ENCODE peak calls at places on chromosomes 2 and 18, in five cellular contexts. Q is nephron progenitor cell; O is stimulated activated CD4-positive, alpha-beta T cell treated with anti-CD3 and anti-CD28 coated beads, Interleukin-1b, Interleukin-23, amount 100 ng/mL, for 24 hours; D is NCI-H446 treated with DMSO at 0.1 percent for 48 hours; N is COR-L47. P is an unnamed sample.

GRCh38 chr2:133365117-133365516 is 203.1 kb downstream of the NCKAP5 start:
- DNase-seq in Q (no peak), O (no peak), D (no peak), N (no peak), P (no peak)

GRCh38 chr18:58255701-58256311 is 211.8 kb downstream of the NEDD4L start:
- DNase-seq in Q (no peak), O (no peak), D (no peak), N (no peak), P (no peak)

GRCh38 chr2:40540026-40540425 is 88.1 kb upstream of the SLC8A1 start:
- DNase-seq in Q (no peak), O (no peak), D (no peak), N (no peak), P (no peak)

GRCh38 chr18:45916302-45916701 is 50.8 kb downstream of the EPG5 start:
- DNase-seq in Q (no peak), O (no peak), D (no peak), N (peak), P (no peak)

GRCh38 chr2:101736233-101736632 is 38.7 kb downstream of the MAP4K4 start:
- DNase-seq in Q (no peak), O (no peak), D (no peak), N (no peak), P (no peak)

GRCh38 chr2:188426121-188426520 is 134.4 kb downstream of the GULP1 start:
- DNase-seq in Q (no peak), O (no peak), D (no peak), N (no peak), P (no peak)

GRCh38 chr2:85958731-85959130 is 69.9 kb upstream of the ST3GAL5 start:
- DNase-seq in Q (no peak), O (no peak), D (no peak), N (no peak), P (no peak)

GRCh38 chr2:177078843-177079242 is 133.8 kb upstream of the HNRNPA3 start:
- DNase-seq in Q (no peak), O (no peak), D (no peak), N (no peak), P (no peak)

GRCh38 chr2:98775146-98775988 is 44.4 kb upstream of the MGAT4A start:
- DNase-seq in Q (no peak), O (no peak), D (peak), N (peak), P (no peak)

GRCh38 chr2:110677080-110677479 is 783 bp downstream of the BUB1 start:
- DNase-seq in Q (no peak), O (no peak), D (no peak), N (no peak), P (peak)

P was measured in PC-3.